ENCODE peak calls at places on chromosome 2, in four cellular contexts. One of them, this sample, is unnamed.

GRCh38 chr2:83071352-83071751 is 1387.7 kb downstream of the SUCLG1 start:
- DNase-seq in epithelial cell of esophagus: no peak
- DNase-seq in HuH-7.5: no peak
- DNase-seq in activated T-cell treated with anti-CD3 and anti-CD28 coated beads for 24 hours: no peak
- DNase-seq in this sample: no peak

GRCh38 chr2:219552382-219553167 is 8.7 kb downstream of the TMEM198 start:
- DNase-seq in epithelial cell of esophagus: peak; percentile 88
- DNase-seq in HuH-7.5: peak; percentile 92
- DNase-seq in activated T-cell treated with anti-CD3 and anti-CD28 coated beads for 24 hours: peak; percentile 73
- DNase-seq in this sample: peak; percentile 58

GRCh38 chr2:142586693-142587432 is 290.6 kb upstream of the KYNU start:
- DNase-seq in HuH-7.5: no peak
- DNase-seq in activated T-cell treated with anti-CD3 and anti-CD28 coated beads for 24 hours: no peak
- DNase-seq in epithelial cell of esophagus: no peak
- DNase-seq in this sample: no peak

GRCh38 chr2:3443083-3443482 is 63.6 kb downstream of the TRAPPC12 start:
- DNase-seq in HuH-7.5: no peak
- DNase-seq in activated T-cell treated with anti-CD3 and anti-CD28 coated beads for 24 hours: no peak
- DNase-seq in epithelial cell of esophagus: no peak
- DNase-seq in this sample: no peak

GRCh38 chr2:113895301-113895700 is 5.4 kb downstream of the ACTR3 start:
- DNase-seq in activated T-cell treated with anti-CD3 and anti-CD28 coated beads for 24 hours: no peak
- DNase-seq in HuH-7.5: no peak
- DNase-seq in epithelial cell of esophagus: peak; percentile 22
- DNase-seq in this sample: peak; percentile 36

GRCh38 chr2:100264121-100264520 is 58.2 kb downstream of the LONRF2 start:
- DNase-seq in epithelial cell of esophagus: no peak
- DNase-seq in activated T-cell treated with anti-CD3 and anti-CD28 coated beads for 24 hours: no peak
- DNase-seq in HuH-7.5: no peak
- DNase-seq in this sample: no peak

GRCh38 chr2:124289060-124289459 is 264.0 kb downstream of the CNTNAP5 start:
- DNase-seq in epithelial cell of esophagus: no peak
- DNase-seq in HuH-7.5: no peak
- DNase-seq in activated T-cell treated with anti-CD3 and anti-CD28 coated beads for 24 hours: no peak
- DNase-seq in this sample: no peak

GRCh38 chr2:210663574-210663973 is 107.2 kb downstream of the CPS1 start:
- DNase-seq in activated T-cell treated with anti-CD3 and anti-CD28 coated beads for 24 hours: no peak
- DNase-seq in epithelial cell of esophagus: peak; percentile 57
- DNase-seq in HuH-7.5: no peak
- DNase-seq in this sample: peak; percentile 47

GRCh38 chr2:43127941-43128561 is 98.4 kb downstream of the ZFP36L2 start:
- DNase-seq in activated T-cell treated with anti-CD3 and anti-CD28 coated beads for 24 hours: no peak
- DNase-seq in epithelial cell of esophagus: no peak
- DNase-seq in HuH-7.5: no peak
- DNase-seq in this sample: no peak

GRCh38 chr2:181239400-181239799 is 217.8 kb upstream of the ITGA4 start:
- DNase-seq in activated T-cell treated with anti-CD3 and anti-CD28 coated beads for 24 hours: no peak
- DNase-seq in epithelial cell of esophagus: peak; percentile 23
- DNase-seq in HuH-7.5: no peak
- DNase-seq in this sample: peak; percentile 22

GRCh38 chr2:94776036-94776435 is 95.2 kb upstream of the TEKT4 start:
- DNase-seq in epithelial cell of esophagus: no peak
- DNase-seq in activated T-cell treated with anti-CD3 and anti-CD28 coated beads for 24 hours: no peak
- DNase-seq in HuH-7.5: no peak
- DNase-seq in this sample: no peak

GRCh38 chr2:154700142-154700541 is 1.6 kb downstream of the KCNJ3 start:
- DNase-seq in activated T-cell treated with anti-CD3 and anti-CD28 coated beads for 24 hours: no peak
- DNase-seq in epithelial cell of esophagus: no peak
- DNase-seq in HuH-7.5: no peak
- DNase-seq in this sample: no peak

GRCh38 chr2:112985090-112985489 is 7.3 kb downstream of the IL36G start:
- DNase-seq in activated T-cell treated with anti-CD3 and anti-CD28 coated beads for 24 hours: no peak
- DNase-seq in epithelial cell of esophagus: peak; percentile 28
- DNase-seq in HuH-7.5: no peak
- DNase-seq in this sample: no peak